ENCODE peak calls at places on chromosomes 1 and 21, in nine cellular contexts. H, K, B, G, I, A, T, P and Q are unnamed samples.

GRCh38 chr1:233240839-233241682 is 54.5 kb downstream of the PCNX2 start:
- DNase-seq in I (peak; percentile 86), A (peak; percentile 17), T (peak; percentile 65), B (peak; percentile 34), K (no peak), G (peak; percentile 64), P (peak; percentile 52), H (peak; percentile 59), Q (peak; percentile 57)

GRCh38 chr1:54375331-54376084 is 30.7 kb downstream of the SSBP3 start:
- DNase-seq in G (no peak), H (no peak), B (no peak), T (peak; percentile 47), I (peak; percentile 82), P (no peak), K (no peak), A (no peak), Q (no peak)

GRCh38 chr1:225709101-225709500 is 56.2 kb upstream of the ENAH start:
- DNase-seq in A (no peak), T (no peak), G (no peak), B (peak; percentile 79), K (no peak), H (no peak), I (no peak), P (no peak), Q (no peak)

GRCh38 chr1:115545791-115546733 is 95.7 kb upstream of the VANGL1 start:
- DNase-seq in K (no peak), P (no peak), T (peak; percentile 40), I (no peak), H (peak; percentile 52), B (peak; percentile 30), A (no peak), G (peak; percentile 79), Q (peak; percentile 28)

GRCh38 chr21:34792504-34793089 is 123.8 kb downstream of the CLIC6 start:
- DNase-seq in A (no peak), P (no peak), B (no peak), H (no peak), K (no peak), G (no peak), T (no peak), I (no peak), Q (no peak)

GRCh38 chr1:239987103-239987745 is 104.5 kb upstream of the FMN2 start:
- DNase-seq in G (peak; percentile 67), K (no peak), A (no peak), B (no peak), I (no peak), T (peak; percentile 62), P (peak; percentile 68), H (no peak), Q (no peak)

GRCh38 chr1:172969611-172970010 is 81.1 kb downstream of the TNFSF18 start:
- DNase-seq in H (no peak), B (no peak), A (no peak), I (no peak), T (no peak), G (peak; percentile 79), K (no peak), P (no peak), Q (no peak)

GRCh38 chr1:38741341-38741740 is 118.2 kb downstream of the RRAGC start:
- DNase-seq in G (no peak), B (no peak), H (no peak), T (no peak), K (no peak), P (no peak), I (no peak), A (no peak), Q (no peak)

GRCh38 chr21:14275806-14276205 is 59.8 kb downstream of the RBM11 start:
- DNase-seq in B (no peak), G (no peak), P (no peak), I (no peak), H (no peak), A (no peak), K (no peak), T (no peak), Q (no peak)

GRCh38 chr21:35909456-35910178 is 150.7 kb downstream of the SETD4 start:
- DNase-seq in A (no peak), K (no peak), I (no peak), B (no peak), T (no peak), P (no peak), G (no peak), H (no peak), Q (no peak)

GRCh38 chr1:19406680-19407079 is 78.7 kb downstream of the CAPZB start:
- DNase-seq in P (no peak), K (no peak), A (no peak), T (no peak), H (no peak), I (no peak), G (no peak), B (no peak), Q (no peak)

GRCh38 chr21:43926196-43926595 is 61.2 kb downstream of the AGPAT3 start:
- DNase-seq in K (no peak), G (no peak), B (no peak), T (no peak), A (no peak), H (no peak), I (no peak), P (no peak), Q (no peak)

GRCh38 chr1:20366766-20367602 is 76.3 kb downstream of the VWA5B1 start:
- DNase-seq in G (peak; percentile 46), A (no peak), K (no peak), P (no peak), T (no peak), B (no peak), I (peak; percentile 51), H (no peak), Q (no peak)

GRCh38 chr1:35264035-35264434 is 4.5 kb upstream of the ZMYM4 start:
- DNase-seq in K (no peak), A (no peak), T (no peak), P (no peak), G (no peak), H (no peak), B (no peak), I (no peak), Q (no peak)

DNA sequence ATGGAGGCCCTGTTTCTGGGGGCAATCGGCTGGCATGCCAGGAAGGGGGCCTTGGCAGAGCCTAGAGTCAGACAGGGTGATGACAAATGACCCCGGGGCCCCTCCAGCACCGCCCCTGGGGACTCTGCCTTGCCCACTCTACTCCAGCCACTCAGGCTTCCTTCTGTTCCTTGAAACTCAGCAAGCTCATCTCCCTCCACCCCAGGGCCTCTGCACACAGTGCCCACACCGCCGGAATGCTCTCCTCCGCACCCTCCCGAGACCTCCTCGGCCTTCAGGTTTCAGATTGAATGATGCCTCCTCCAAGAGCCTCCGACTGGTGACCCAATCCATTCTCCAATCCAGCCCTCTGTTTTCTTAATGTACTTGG is 122.5 kb upstream of the ZBTB40 start:
- DNase-seq in H (peak; percentile 27), P (no peak), G (no peak), T (no peak), K (peak; percentile 46), B (no peak), A (no peak), I (no peak), Q (no peak)
- H3K27ac ChIP-seq in H (no peak overlapping the region), P (no peak overlapping the region), G (no peak overlapping the region), T (no peak overlapping the region), K (no peak overlapping the region), B (no peak overlapping the region), A (no peak overlapping the region), I (no peak overlapping the region), Q (no peak overlapping the region)

DNA sequence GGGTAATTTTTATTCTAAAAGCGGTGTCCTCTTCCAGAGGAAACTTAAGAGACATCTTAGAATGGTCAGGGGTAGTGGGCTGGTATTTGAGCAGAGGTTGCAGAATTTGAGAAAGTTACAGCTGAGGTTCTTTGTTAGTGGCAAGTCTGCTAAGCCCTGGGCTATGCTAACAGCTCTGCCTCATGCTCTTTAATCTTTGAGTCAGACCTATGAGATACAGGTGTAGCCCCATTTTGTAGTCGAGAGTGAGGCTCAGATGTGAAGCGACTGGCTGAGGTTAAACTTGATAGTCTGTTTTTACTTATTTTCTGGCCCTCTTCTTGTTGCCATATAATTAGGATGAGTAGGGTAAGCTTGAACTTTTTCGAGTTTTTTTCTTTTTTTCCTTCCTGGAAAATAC is 4.7 kb downstream of the HMGN2 start:
- DNase-seq in A (no peak), T (no peak), B (no peak), P (no peak), I (no peak), G (no peak), H (no peak), K (peak; percentile 2), Q (no peak)
- TF ChIP-seq POLR2A in A (no peak), T (no peak), B (no peak), P (no peak), I (no peak), G (no peak), H (no peak), K (no peak), Q (no peak)

DNA sequence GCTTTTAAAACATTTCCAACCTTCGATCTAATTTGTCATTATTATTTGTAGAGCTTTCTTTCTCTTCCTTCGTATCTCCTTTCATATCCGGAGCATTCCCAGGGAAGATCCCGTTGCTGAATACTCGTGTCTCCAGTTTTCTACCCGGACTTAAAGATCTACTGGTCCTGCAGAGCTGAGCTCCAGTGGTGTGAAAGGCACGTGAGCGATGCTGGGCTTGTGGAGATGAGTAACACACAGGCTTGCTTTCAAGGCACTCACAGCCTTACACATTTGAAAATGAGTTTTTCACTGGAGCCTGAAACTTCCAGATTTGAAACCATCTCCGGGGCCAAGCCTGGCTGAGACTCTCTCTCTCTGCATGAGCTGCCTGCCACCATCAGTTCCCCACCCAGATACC is 428.3 kb downstream of the KIF26B start:
- DNase-seq in B (no peak), G (no peak), T (no peak), P (no peak), A (no peak), K (no peak), I (no peak), H (no peak), Q (no peak)
- H3K4me3 ChIP-seq in B (no peak overlapping the region), G (no peak overlapping the region), T (no peak overlapping the region), P (no peak overlapping the region), A (no peak overlapping the region), K (no peak overlapping the region), I (no peak overlapping the region), H (no peak overlapping the region), Q (no peak overlapping the region)

GRCh38 chr1:9689011-9689706 is 37.6 kb downstream of the PIK3CD start:
- DNase-seq in I (peak; percentile 96), T (peak; percentile 90), K (peak; percentile 89), B (peak; percentile 79), P (peak; percentile 73), G (peak; percentile 61), H (peak; percentile 79), A (peak; percentile 82), Q (peak; percentile 80)
- H3K27ac ChIP-seq in I (peak overlapping the region; percentile 38), T (peak overlapping the region; percentile 70), K (peak overlapping the region; percentile 72), B (peak overlapping the region; percentile 62), P (peak overlapping the region; percentile 74), G (peak overlapping the region; percentile 71), H (peak overlapping the region; percentile 51), A (peak overlapping the region; percentile 20), Q (peak overlapping the region; percentile 64)